ENCODE peak calls at places on chromosomes 3 and 15, in six cellular contexts. Q is H9, K is H1, Z is IMR-90, R is mesenchymal stem cell, I is trophoblast cell. G is an unnamed sample.

GRCh38 chr3:196636369-196637349 is 2.8 kb upstream of the NRROS start:
- DNase-seq in Q (no peak), K (no peak), Z (no peak), R (no peak), I (no peak), G (no peak)

GRCh38 chr3:186044973-186045372 is 63.9 kb downstream of the ETV5 start:
- DNase-seq in Q (no peak), K (peak), Z (peak), R (no peak), I (no peak), G (peak)

GRCh38 chr15:77305953-77306352 is 114.0 kb downstream of the PEAK1 start:
- DNase-seq in Q (no peak), K (no peak), Z (no peak), R (no peak), I (no peak), G (no peak)

GRCh38 chr3:46906471-46907058 is 29.0 kb downstream of the PTH1R start:
- DNase-seq in Q (no peak), K (no peak), Z (no peak), R (no peak), I (peak), G (no peak)

GRCh38 chr3:178036745-178037144 is 499.5 kb upstream of the KCNMB2 start:
- DNase-seq in Q (no peak), K (no peak), Z (peak), R (no peak), I (peak), G (no peak)

GRCh38 chr15:63945005-63945788 is 101.1 kb downstream of the DAPK2 start:
- DNase-seq in Q (peak), K (peak), Z (peak), R (peak), I (peak), G (peak)

GRCh38 chr3:68996356-68996995 is 17.0 kb downstream of the EOGT start:
- DNase-seq in Q (no peak), K (no peak), Z (peak), R (peak), I (no peak), G (no peak)

GRCh38 chr3:59052803-59053411 is 3.1 kb upstream of the CFAP20DC start:
- DNase-seq in Q (peak), K (no peak), Z (peak), R (peak), I (peak), G (no peak)

GRCh38 chr15:78739996-78740903 is 71.0 kb downstream of the ADAMTS7 start:
- DNase-seq in Q (peak), K (peak), Z (peak), R (peak), I (peak), G (peak)

GRCh38 chr3:159884661-159885402 is 103.8 kb upstream of the IL12A start:
- DNase-seq in Q (no peak), K (no peak), Z (peak), R (peak), I (peak), G (no peak)

GRCh38 chr3:179181993-179182551 is 33.9 kb downstream of the PIK3CA start:
- DNase-seq in Q (no peak), K (no peak), Z (peak), R (peak), I (no peak), G (no peak)

GRCh38 chr15:65085990-65086679 is 9.6 kb downstream of the KBTBD13 start:
- DNase-seq in Q (peak), K (peak), Z (peak), R (no peak), I (peak), G (no peak)

GRCh38 chr3:165805834-165806561 is 31.2 kb downstream of the BCHE start:
- DNase-seq in Q (no peak), K (no peak), Z (no peak), R (peak), I (no peak), G (no peak)

GRCh38 chr3:147412491-147412916 is 3.3 kb downstream of the ZIC1 start:
- DNase-seq in Q (peak), K (no peak), Z (no peak), R (no peak), I (no peak), G (peak)

GRCh38 chr3:40129981-40130380 is 179.5 kb upstream of the EIF1B start:
- DNase-seq in Q (no peak), K (no peak), Z (no peak), R (no peak), I (no peak), G (no peak)

GRCh38 chr3:62168356-62168755 is 205.0 kb downstream of the FEZF2 start:
- DNase-seq in Q (no peak), K (no peak), Z (no peak), R (no peak), I (no peak), G (no peak)
- H2AK5ac ChIP-seq in Q (no peak), K (no peak), Z (no peak), R (no peak), I (no peak), G (no peak)

GRCh38 chr15:33194704-33195261 is at the start of gene FMN1:
- DNase-seq in Q (peak), K (peak), Z (peak), R (peak), I (peak), G (peak)
- H4K91ac ChIP-seq in Q (no peak), K (no peak), Z (no peak), R (no peak), I (peak), G (no peak)

GRCh38 chr3:184680411-184680990 is 31.4 kb downstream of the MAGEF1 start:
- DNase-seq in Q (no peak), K (no peak), Z (no peak), R (no peak), I (no peak), G (no peak)

GRCh38 chr3:184676927-184677326 is 34.9 kb downstream of the MAGEF1 start:
- DNase-seq in Q (no peak), K (no peak), Z (no peak), R (no peak), I (no peak), G (no peak)

GRCh38 chr3:184677344-184678316 is 34.2 kb downstream of the MAGEF1 start:
- DNase-seq in Q (no peak), K (no peak), Z (no peak), R (no peak), I (no peak), G (no peak)

GRCh38 chr3:184679056-184679502 is 32.8 kb downstream of the MAGEF1 start:
- DNase-seq in Q (peak), K (peak), Z (no peak), R (peak), I (no peak), G (peak)

GRCh38 chr3:184678317-184679055 is 33.4 kb downstream of the MAGEF1 start:
- DNase-seq in Q (no peak), K (no peak), Z (no peak), R (no peak), I (no peak), G (no peak)
- H2AK5ac ChIP-seq in Q (no peak), K (no peak), Z (no peak), R (no peak), I (peak), G (peak)

GRCh38 chr3:80142714-80143113 is 374.9 kb upstream of the ROBO1 start:
- DNase-seq in Q (no peak), K (no peak), Z (no peak), R (no peak), I (no peak), G (no peak)
- H4K91ac ChIP-seq in Q (no peak), K (no peak), Z (no peak), R (no peak), I (no peak), G (no peak)

GRCh38 chr3:51385621-51386091 is 565 bp downstream of the MANF start:
- DNase-seq in Q (no peak), K (no peak), Z (no peak), R (peak), I (peak), G (no peak)
- H2AK5ac ChIP-seq in Q (no peak), K (no peak), Z (peak), R (no peak), I (peak), G (no peak)

GRCh38 chr3:13013994-13014754 is 59.1 kb downstream of the IQSEC1 start:
- DNase-seq in Q (no peak), K (no peak), Z (no peak), R (no peak), I (no peak), G (no peak)
- H4K91ac ChIP-seq in Q (no peak), K (no peak), Z (no peak), R (no peak), I (no peak), G (no peak)

DNA sequence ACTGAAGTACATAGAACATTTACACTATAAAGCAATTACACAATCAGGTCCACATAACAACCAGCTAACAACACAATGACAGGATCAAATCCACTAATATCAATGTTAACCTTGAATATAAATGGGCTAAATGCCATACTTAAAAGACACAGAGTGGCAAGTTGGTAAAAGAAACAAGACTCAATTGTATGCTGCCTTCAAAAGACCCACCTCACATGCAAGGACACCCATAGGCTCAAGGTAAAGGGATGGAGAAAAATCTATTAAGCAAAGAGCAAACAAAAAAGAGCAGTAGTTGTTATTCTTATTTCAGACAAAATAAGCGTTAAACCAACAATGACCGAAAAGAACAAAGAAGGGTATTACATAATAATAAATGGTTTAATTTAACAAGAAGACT is 183.3 kb downstream of the PYDC2 start:
- DNase-seq in Q (no peak), K (no peak), Z (no peak), R (no peak), I (no peak), G (no peak)
- H2AK5ac ChIP-seq in Q (no peak), K (no peak), Z (no peak), R (no peak), I (no peak), G (no peak)

GRCh38 chr15:91861223-91861622 is 7.7 kb downstream of the SLCO3A1 start:
- DNase-seq in Q (no peak), K (no peak), Z (no peak), R (no peak), I (peak), G (peak)

GRCh38 chr15:91863621-91864255 is 10.2 kb downstream of the SLCO3A1 start:
- DNase-seq in Q (no peak), K (no peak), Z (no peak), R (no peak), I (no peak), G (no peak)

GRCh38 chr15:91862891-91863520 is 9.5 kb downstream of the SLCO3A1 start:
- DNase-seq in Q (no peak), K (no peak), Z (no peak), R (no peak), I (no peak), G (no peak)

GRCh38 chr15:91857772-91858171 is 4.3 kb downstream of the SLCO3A1 start:
- DNase-seq in Q (no peak), K (no peak), Z (no peak), R (no peak), I (no peak), G (no peak)

DNA sequence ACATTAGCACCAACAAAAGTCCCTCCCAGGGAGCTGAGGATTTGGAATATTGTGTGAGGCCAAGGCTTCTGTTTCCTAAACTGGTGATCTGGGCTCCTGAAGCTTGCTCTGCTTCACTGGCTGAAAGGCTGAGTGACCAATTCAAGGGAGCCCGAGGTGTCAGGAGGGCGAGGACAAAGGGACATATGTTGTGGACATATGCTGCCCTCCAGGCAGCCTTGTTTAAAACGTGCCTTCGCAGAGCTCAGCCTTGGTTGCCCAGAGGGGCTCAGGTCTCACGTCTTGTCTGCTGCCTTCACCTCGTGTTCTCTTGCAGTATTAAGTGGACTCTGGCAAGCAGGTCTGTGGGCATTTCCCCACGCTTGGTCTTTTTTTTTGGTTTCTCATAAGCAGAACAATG is 7.0 kb downstream of the SLCO3A1 start:
- DNase-seq in Q (no peak), K (no peak), Z (no peak), R (no peak), I (no peak), G (no peak)
- H4K91ac ChIP-seq in Q (no peak), K (no peak), Z (no peak), R (no peak), I (no peak), G (no peak)

GRCh38 chr3:187951452-187952190 is 202.3 kb upstream of the LPP start:
- DNase-seq in Q (no peak), K (no peak), Z (peak), R (no peak), I (no peak), G (no peak)
- H2AK5ac ChIP-seq in Q (no peak), K (no peak), Z (no peak), R (no peak), I (no peak), G (no peak)